ENCODE peak calls at places on chromosomes 4 and X, in seven cellular contexts. F, L, O, A, E, U and G are unnamed samples.

GRCh38 chr4:103994059-103994458 is 274.3 kb upstream of the TACR3 start:
- DNase-seq in F (no peak), L (no peak), O (no peak), A (no peak), E (no peak), U (no peak), G (no peak)

GRCh38 chrX:123121241-123121640 is 62.8 kb upstream of the GRIA3 start:
- DNase-seq in F (no peak), L (no peak), O (no peak), A (no peak), E (no peak), U (no peak), G (no peak)

GRCh38 chr4:114132830-114133229 is 153.4 kb upstream of the ARSJ start:
- DNase-seq in F (peak), L (no peak), O (no peak), A (no peak), E (no peak), U (no peak), G (no peak)

GRCh38 chr4:4492161-4492847 is 49.5 kb downstream of the STX18 start:
- DNase-seq in F (no peak), L (no peak), O (no peak), A (no peak), E (no peak), U (no peak), G (no peak)

GRCh38 chr4:152572417-152573086 is 36.7 kb upstream of the FBXW7 start:
- DNase-seq in F (no peak), L (no peak), O (no peak), A (no peak), E (no peak), U (no peak), G (no peak)

GRCh38 chrX:31499120-31499519 is 427.3 kb upstream of the FTHL17 start:
- DNase-seq in F (no peak), L (no peak), O (no peak), A (no peak), E (no peak), U (no peak), G (no peak)

GRCh38 chrX:106726485-106727437 is at the start of gene RNF128:
- DNase-seq in F (peak), L (no peak), O (peak), A (no peak), E (peak), U (peak), G (peak)

GRCh38 chrX:130108647-130109428 is 1.5 kb downstream of the ELF4 start:
- DNase-seq in F (peak), L (no peak), O (no peak), A (no peak), E (no peak), U (no peak), G (no peak)

GRCh38 chr4:95095352-95095974 is 337.7 kb downstream of the BMPR1B start:
- DNase-seq in F (no peak), L (no peak), O (no peak), A (no peak), E (no peak), U (no peak), G (no peak)

GRCh38 chrX:7214251-7214650 is 66.3 kb upstream of the PUDP start:
- DNase-seq in F (no peak), L (no peak), O (no peak), A (no peak), E (no peak), U (no peak), G (no peak)

GRCh38 chr4:35189988-35190613 is 1054.2 kb downstream of the ARAP2 start:
- DNase-seq in F (no peak), L (no peak), O (no peak), A (no peak), E (no peak), U (no peak), G (no peak)

GRCh38 chr4:8323947-8324555 is 54.5 kb downstream of the HTRA3 start:
- DNase-seq in F (no peak), L (no peak), O (peak), A (no peak), E (peak), U (no peak), G (no peak)

GRCh38 chr4:165299399-165300060 is 27.9 kb upstream of the MSMO1 start:
- DNase-seq in F (no peak), L (no peak), O (no peak), A (no peak), E (no peak), U (no peak), G (no peak)

GRCh38 chrX:8913665-8914409 is 112.7 kb upstream of the FAM9A start:
- DNase-seq in F (no peak), L (peak), O (no peak), A (peak), E (no peak), U (no peak), G (peak)

GRCh38 chr4:102500371-102501175 is 586 bp upstream of the NFKB1 start:
- DNase-seq in F (no peak), L (peak), O (peak), A (peak), E (peak), U (peak), G (peak)

GRCh38 chrX:80285131-80285773 is 135.0 kb upstream of the TENT5D start:
- DNase-seq in F (peak), L (no peak), O (peak), A (no peak), E (no peak), U (no peak), G (no peak)

GRCh38 chrX:2471641-2472040 is 29.1 kb downstream of the DHRSX start:
- DNase-seq in F (no peak), L (no peak), O (no peak), A (no peak), E (no peak), U (no peak), G (no peak)

GRCh38 chr4:175371091-175371490 is 441.0 kb downstream of the GPM6A start:
- DNase-seq in F (no peak), L (no peak), O (no peak), A (no peak), E (no peak), U (no peak), G (no peak)

GRCh38 chr4:6461301-6462165 is 10.9 kb downstream of the PPP2R2C start:
- DNase-seq in F (no peak), L (no peak), O (no peak), A (peak), E (peak), U (no peak), G (no peak)

GRCh38 chrX:3962511-3963350 is 249.3 kb upstream of the PRKX start:
- DNase-seq in F (no peak), L (peak), O (peak), A (no peak), E (no peak), U (no peak), G (no peak)

GRCh38 chr4:123304151-123305021 is 92.2 kb upstream of the SPRY1 start:
- DNase-seq in F (no peak), L (no peak), O (no peak), A (peak), E (no peak), U (no peak), G (no peak)

GRCh38 chr4:122341906-122342305 is 36.9 kb upstream of the ADAD1 start:
- DNase-seq in F (peak), L (no peak), O (no peak), A (no peak), E (no peak), U (no peak), G (no peak)

GRCh38 chr4:73508651-73509050 is 27.1 kb downstream of the AFM start:
- DNase-seq in F (no peak), L (no peak), O (no peak), A (no peak), E (no peak), U (no peak), G (no peak)

GRCh38 chr4:38174811-38175210 is 214.6 kb downstream of the PTTG2 start:
- DNase-seq in F (no peak), L (no peak), O (no peak), A (no peak), E (no peak), U (no peak), G (no peak)

GRCh38 chr4:18342847-18343246 is 321.3 kb upstream of the LCORL start:
- DNase-seq in F (no peak), L (no peak), O (no peak), A (no peak), E (no peak), U (no peak), G (no peak)

GRCh38 chrX:53356186-53356585 is 66.3 kb downstream of the SMC1A start:
- DNase-seq in F (no peak), L (no peak), O (no peak), A (no peak), E (no peak), U (no peak), G (no peak)

GRCh38 chr4:88613417-88613875 is 21.2 kb downstream of the HERC3 start:
- DNase-seq in F (no peak), L (no peak), O (no peak), A (no peak), E (no peak), U (peak), G (no peak)

GRCh38 chr4:121277194-121278105 is 103.4 kb downstream of the QRFPR start:
- DNase-seq in F (no peak), L (no peak), O (no peak), A (no peak), E (no peak), U (no peak), G (no peak)

GRCh38 chr4:102616661-102617060 is 115.5 kb downstream of the NFKB1 start:
- DNase-seq in F (no peak), L (no peak), O (no peak), A (no peak), E (no peak), U (no peak), G (no peak)

GRCh38 chr4:97656034-97656720 is 487.1 kb downstream of the STPG2 start:
- DNase-seq in F (peak), L (no peak), O (no peak), A (no peak), E (no peak), U (no peak), G (no peak)

GRCh38 chr4:128574706-128575105 is 234.8 kb upstream of the JADE1 start:
- DNase-seq in F (peak), L (peak), O (peak), A (peak), E (peak), U (no peak), G (peak)

GRCh38 chr4:71120831-71121524 is 127.5 kb downstream of the DCK start:
- DNase-seq in F (no peak), L (no peak), O (no peak), A (no peak), E (no peak), U (no peak), G (no peak)

GRCh38 chr4:113445286-113445685 is 316.3 kb downstream of the CAMK2D start:
- DNase-seq in F (no peak), L (peak), O (no peak), A (peak), E (no peak), U (peak), G (peak)

GRCh38 chrX:15525664-15526416 is 25.2 kb downstream of the BMX start:
- DNase-seq in F (no peak), L (no peak), O (no peak), A (no peak), E (no peak), U (no peak), G (no peak)

GRCh38 chrX:2654436-2655340 is 36.4 kb upstream of the CD99 start:
- DNase-seq in F (peak), L (no peak), O (peak), A (no peak), E (peak), U (no peak), G (no peak)

GRCh38 chr4:152408514-152409327 is 127.2 kb downstream of the FBXW7 start:
- DNase-seq in F (peak), L (no peak), O (no peak), A (no peak), E (no peak), U (no peak), G (no peak)

GRCh38 chr4:174119818-174120217 is 163.6 kb downstream of the FBXO8 start:
- DNase-seq in F (no peak), L (no peak), O (no peak), A (no peak), E (no peak), U (no peak), G (no peak)

GRCh38 chr4:22515145-22515887 is 550 bp downstream of the ADGRA3 start:
- DNase-seq in F (peak), L (peak), O (peak), A (peak), E (peak), U (peak), G (peak)

GRCh38 chrX:3351287-3351686 is 4.8 kb upstream of the MXRA5 start:
- DNase-seq in F (no peak), L (no peak), O (no peak), A (no peak), E (no peak), U (no peak), G (no peak)

GRCh38 chr4:1874207-1874606 is 3.0 kb downstream of the NSD2 start:
- DNase-seq in F (no peak), L (no peak), O (no peak), A (no peak), E (no peak), U (no peak), G (no peak)

GRCh38 chr4:1873291-1873690 is 2.1 kb downstream of the NSD2 start:
- DNase-seq in F (no peak), L (no peak), O (no peak), A (no peak), E (no peak), U (no peak), G (no peak)

GRCh38 chr4:1873776-1874175 is 2.6 kb downstream of the NSD2 start:
- DNase-seq in F (no peak), L (no peak), O (no peak), A (no peak), E (no peak), U (no peak), G (no peak)

GRCh38 chr4:1871471-1872021 is 353 bp downstream of the NSD2 start:
- DNase-seq in F (no peak), L (no peak), O (no peak), A (no peak), E (no peak), U (no peak), G (peak)

GRCh38 chr4:1872918-1873269 is 1.7 kb downstream of the NSD2 start:
- DNase-seq in F (no peak), L (no peak), O (no peak), A (no peak), E (no peak), U (no peak), G (no peak)
- TF ChIP-seq POLR2A in F (no peak), L (no peak), O (no peak), A (no peak), E (no peak), U (no peak), G (no peak)

DNA sequence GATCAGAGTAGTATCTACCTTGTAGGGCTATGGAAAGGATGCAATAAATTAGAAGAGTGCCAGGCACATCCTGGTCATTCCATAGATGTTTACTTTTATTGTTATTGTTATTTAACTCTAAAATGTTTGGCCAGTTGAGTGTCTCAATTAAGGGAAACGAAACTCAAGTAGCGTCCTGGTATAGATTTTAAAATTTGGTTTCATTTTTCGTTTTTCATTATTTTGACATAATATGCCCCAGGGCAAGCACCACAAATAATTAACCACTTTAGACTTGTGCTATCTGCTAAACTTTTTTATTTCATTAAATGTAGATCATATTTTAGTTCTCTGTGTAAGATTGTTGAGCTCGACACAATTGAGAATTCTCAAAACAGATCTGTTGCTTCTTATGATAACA is 179.7 kb upstream of the PRPS2 start:
- DNase-seq in F (no peak), L (no peak), O (no peak), A (no peak), E (no peak), U (no peak), G (no peak)
- H3K27ac ChIP-seq in F (no peak), L (no peak), O (no peak), A (no peak), E (no peak), U (no peak), G (no peak)

GRCh38 chr4:189940178-189941004 is at the start of gene FRG1:
- DNase-seq in F (peak), L (peak), O (peak), A (peak), E (peak), U (peak), G (peak)
- TF ChIP-seq POLR2A in F (peak), L (peak), O (peak), A (peak), E (no peak), U (peak), G (no peak)

GRCh38 chr4:137705171-137705783 is 173.0 kb upstream of the PCDH18 start:
- DNase-seq in F (no peak), L (peak), O (no peak), A (no peak), E (no peak), U (no peak), G (no peak)
- H3K27ac ChIP-seq in F (no peak), L (peak), O (no peak), A (peak), E (peak), U (no peak), G (no peak)

DNA sequence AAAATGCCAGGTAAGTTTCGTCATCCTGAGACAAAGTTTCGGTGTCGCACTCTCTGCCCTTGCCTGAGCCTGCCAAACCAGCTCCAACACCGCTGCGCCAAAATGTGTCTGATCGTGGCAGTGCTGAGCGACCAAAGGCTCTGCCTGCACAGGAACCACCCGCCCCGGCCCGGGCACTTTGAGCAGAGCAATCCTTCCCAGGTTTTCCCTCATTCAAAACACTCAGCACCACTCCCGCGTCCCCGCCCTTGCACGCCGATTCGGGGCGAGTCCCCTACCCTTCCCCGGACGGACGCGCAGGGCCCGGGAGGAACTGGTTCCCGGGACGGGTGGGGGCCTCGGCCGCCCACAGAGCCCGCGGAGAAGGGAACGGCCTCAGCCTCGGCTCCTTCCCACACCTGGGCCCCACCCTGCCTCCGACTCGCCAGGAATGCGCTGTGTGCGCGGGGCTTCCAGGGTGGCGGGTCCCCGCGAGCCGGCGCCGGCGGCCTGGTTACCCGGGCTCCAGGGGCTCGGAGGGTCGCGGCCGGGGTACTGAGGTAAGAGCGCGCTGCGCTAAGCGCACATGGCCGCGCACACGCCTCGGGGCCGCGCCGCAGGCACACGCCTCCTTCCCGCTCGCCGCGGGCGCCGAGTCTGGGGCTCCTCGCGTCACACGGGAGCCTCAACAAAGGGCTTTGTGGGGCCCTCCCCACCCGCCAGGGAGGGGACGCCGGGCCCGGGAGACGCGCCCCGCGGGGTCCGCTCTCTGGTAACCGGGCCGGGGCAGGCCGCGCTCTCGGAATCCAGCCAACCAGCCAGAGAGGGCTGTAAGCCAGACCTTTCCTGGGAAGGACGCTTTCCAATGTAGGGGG is at the start of gene C4orf36:
- DNase-seq in F (peak), L (peak), O (peak), A (peak), E (peak), U (peak), G (peak)
- TF ChIP-seq POLR2A in F (peak), L (no peak), O (peak), A (no peak), E (no peak), U (no peak), G (no peak)

GRCh38 chr4:105060628-105061027 is 86.0 kb upstream of the TET2 start:
- DNase-seq in F (no peak), L (no peak), O (no peak), A (no peak), E (no peak), U (no peak), G (no peak)

GRCh38 chr4:105059337-105059736 is 87.3 kb upstream of the TET2 start:
- DNase-seq in F (no peak), L (no peak), O (no peak), A (no peak), E (no peak), U (no peak), G (no peak)

GRCh38 chr4:105061720-105062119 is 85.0 kb upstream of the TET2 start:
- DNase-seq in F (no peak), L (no peak), O (no peak), A (no peak), E (no peak), U (no peak), G (no peak)

GRCh38 chr4:105058177-105058812 is 88.4 kb upstream of the TET2 start:
- DNase-seq in F (no peak), L (no peak), O (no peak), A (no peak), E (no peak), U (no peak), G (no peak)

DNA sequence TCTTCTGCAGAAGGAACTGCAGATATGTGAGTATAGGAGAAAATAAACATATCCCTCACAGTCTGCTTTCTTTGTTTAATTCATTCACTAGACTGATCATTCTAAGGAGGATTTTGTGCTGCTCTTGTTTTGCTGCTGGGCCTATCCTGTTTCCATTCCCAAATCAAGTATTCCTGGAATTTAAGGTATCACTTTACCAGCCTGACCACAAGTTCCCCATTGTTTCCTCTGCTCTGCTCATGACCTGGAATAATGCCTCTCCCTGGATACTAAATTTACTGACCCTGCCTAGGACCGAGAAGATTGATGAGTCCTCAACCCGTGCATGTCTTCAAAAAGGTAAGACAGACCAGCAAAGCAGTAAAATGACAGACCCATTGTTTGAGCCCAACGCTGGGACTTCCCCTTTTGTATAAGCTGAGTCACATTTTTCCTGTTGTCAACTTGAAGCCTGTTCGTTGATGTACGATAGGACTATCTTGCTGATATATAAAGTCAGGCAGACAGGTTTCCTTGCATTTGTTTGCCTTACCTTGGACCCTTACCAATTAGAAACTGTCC is 85.5 kb upstream of the TET2 start:
- DNase-seq in F (no peak), L (no peak), O (no peak), A (no peak), E (no peak), U (no peak), G (no peak)
- H3K27ac ChIP-seq in F (no peak), L (no peak), O (no peak), A (no peak), E (no peak), U (no peak), G (no peak)

GRCh38 chr4:881709-882108 is 50.4 kb downstream of the GAK start:
- DNase-seq in F (no peak), L (no peak), O (no peak), A (no peak), E (no peak), U (no peak), G (no peak)
- TF ChIP-seq POLR2A in F (no peak), L (no peak), O (no peak), A (no peak), E (no peak), U (no peak), G (no peak)